ENCODE peak calls at places on chromosomes 12 and 14, in five cellular contexts. One of them, this sample, is unnamed.

GRCh38 chr14:38211258-38211735 is 3.6 kb downstream of the SSTR1 start:
- DNase-seq in hypothalamus: no peak
- DNase-seq in CD4-positive, CD25-positive, alpha-beta regulatory T cell: no peak
- DNase-seq in mucosa of gallbladder: no peak
- DNase-seq in HS-27A: no peak
- DNase-seq in this sample: no peak

GRCh38 chr14:95460647-95461478 is 55.6 kb downstream of the SYNE3 start:
- DNase-seq in hypothalamus: peak; percentile 62
- DNase-seq in CD4-positive, CD25-positive, alpha-beta regulatory T cell: no peak
- DNase-seq in mucosa of gallbladder: peak; percentile 34
- DNase-seq in HS-27A: no peak
- DNase-seq in this sample: no peak

GRCh38 chr14:21191809-21192446 is 36.1 kb upstream of the OR5AU1 start:
- DNase-seq in hypothalamus: peak; percentile 5
- DNase-seq in CD4-positive, CD25-positive, alpha-beta regulatory T cell: peak; percentile 57
- DNase-seq in mucosa of gallbladder: peak; percentile 58
- DNase-seq in HS-27A: no peak
- DNase-seq in this sample: peak; percentile 61

GRCh38 chr12:49057888-49058287 is 2.7 kb downstream of the KMT2D start:
- DNase-seq in hypothalamus: no peak
- DNase-seq in CD4-positive, CD25-positive, alpha-beta regulatory T cell: no peak
- DNase-seq in mucosa of gallbladder: no peak
- DNase-seq in HS-27A: no peak
- DNase-seq in this sample: no peak

GRCh38 chr12:21831671-21832357 is 57.3 kb upstream of the KCNJ8 start:
- DNase-seq in hypothalamus: no peak
- DNase-seq in CD4-positive, CD25-positive, alpha-beta regulatory T cell: no peak
- DNase-seq in mucosa of gallbladder: no peak
- DNase-seq in HS-27A: no peak
- DNase-seq in this sample: no peak

GRCh38 chr12:11797317-11797913 is 147.9 kb downstream of the ETV6 start:
- DNase-seq in hypothalamus: no peak
- DNase-seq in CD4-positive, CD25-positive, alpha-beta regulatory T cell: no peak
- DNase-seq in mucosa of gallbladder: no peak
- DNase-seq in HS-27A: peak; percentile 92
- DNase-seq in this sample: no peak

GRCh38 chr12:49260165-49260564 is 4.7 kb upstream of the TUBA1C start:
- DNase-seq in hypothalamus: no peak
- DNase-seq in CD4-positive, CD25-positive, alpha-beta regulatory T cell: no peak
- DNase-seq in mucosa of gallbladder: no peak
- DNase-seq in HS-27A: no peak
- DNase-seq in this sample: no peak

GRCh38 chr12:47621960-47622359 is 83.9 kb downstream of the RPAP3 start:
- DNase-seq in hypothalamus: no peak
- DNase-seq in CD4-positive, CD25-positive, alpha-beta regulatory T cell: no peak
- DNase-seq in mucosa of gallbladder: no peak
- DNase-seq in HS-27A: no peak
- DNase-seq in this sample: no peak

GRCh38 chr12:19712041-19712440 is 272.7 kb downstream of the AEBP2 start:
- DNase-seq in hypothalamus: no peak
- DNase-seq in CD4-positive, CD25-positive, alpha-beta regulatory T cell: no peak
- DNase-seq in mucosa of gallbladder: no peak
- DNase-seq in HS-27A: peak; percentile 84
- DNase-seq in this sample: no peak

GRCh38 chr14:90698379-90698869 is 117.8 kb downstream of the TTC7B start:
- DNase-seq in hypothalamus: peak; percentile 57
- DNase-seq in CD4-positive, CD25-positive, alpha-beta regulatory T cell: no peak
- DNase-seq in mucosa of gallbladder: no peak
- DNase-seq in HS-27A: no peak
- DNase-seq in this sample: peak; percentile 71

GRCh38 chr12:115261691-115262398 is 577.9 kb upstream of the TBX3 start:
- DNase-seq in hypothalamus: no peak
- DNase-seq in CD4-positive, CD25-positive, alpha-beta regulatory T cell: no peak
- DNase-seq in mucosa of gallbladder: peak; percentile 68
- DNase-seq in HS-27A: no peak
- DNase-seq in this sample: no peak

GRCh38 chr12:14853966-14854365 is 10.6 kb upstream of the ART4 start:
- DNase-seq in hypothalamus: no peak
- DNase-seq in CD4-positive, CD25-positive, alpha-beta regulatory T cell: no peak
- DNase-seq in mucosa of gallbladder: no peak
- DNase-seq in HS-27A: no peak
- DNase-seq in this sample: peak; percentile 29

GRCh38 chr12:127270193-127270592 is 996.8 kb upstream of the TMEM132C start:
- DNase-seq in hypothalamus: no peak
- DNase-seq in CD4-positive, CD25-positive, alpha-beta regulatory T cell: no peak
- DNase-seq in mucosa of gallbladder: peak; percentile 0
- DNase-seq in HS-27A: no peak
- DNase-seq in this sample: no peak

GRCh38 chr14:56730468-56731145 is 79.7 kb downstream of the OTX2 start:
- DNase-seq in hypothalamus: no peak
- DNase-seq in CD4-positive, CD25-positive, alpha-beta regulatory T cell: no peak
- DNase-seq in mucosa of gallbladder: no peak
- DNase-seq in HS-27A: no peak
- DNase-seq in this sample: peak; percentile 3

GRCh38 chr12:128572311-128572810 is 251.4 kb downstream of the SLC15A4 start:
- DNase-seq in hypothalamus: no peak
- DNase-seq in CD4-positive, CD25-positive, alpha-beta regulatory T cell: no peak
- DNase-seq in mucosa of gallbladder: no peak
- DNase-seq in HS-27A: no peak
- DNase-seq in this sample: no peak

GRCh38 chr12:130762319-130762675 is 46.2 kb upstream of the RIMBP2 start:
- DNase-seq in hypothalamus: no peak
- DNase-seq in CD4-positive, CD25-positive, alpha-beta regulatory T cell: no peak
- DNase-seq in mucosa of gallbladder: no peak
- DNase-seq in HS-27A: no peak
- DNase-seq in this sample: no peak

GRCh38 chr14:53875337-53875897 is 81.2 kb downstream of the BMP4 start:
- DNase-seq in hypothalamus: no peak
- DNase-seq in CD4-positive, CD25-positive, alpha-beta regulatory T cell: no peak
- DNase-seq in mucosa of gallbladder: no peak
- DNase-seq in HS-27A: no peak
- DNase-seq in this sample: no peak

GRCh38 chr14:85093631-85094330 is 436.2 kb upstream of the FLRT2 start:
- DNase-seq in hypothalamus: no peak
- DNase-seq in CD4-positive, CD25-positive, alpha-beta regulatory T cell: no peak
- DNase-seq in mucosa of gallbladder: no peak
- DNase-seq in HS-27A: no peak
- DNase-seq in this sample: no peak

GRCh38 chr12:64268409-64268808 is 46.3 kb upstream of the KICS2 start:
- DNase-seq in hypothalamus: no peak
- DNase-seq in CD4-positive, CD25-positive, alpha-beta regulatory T cell: no peak
- DNase-seq in mucosa of gallbladder: no peak
- DNase-seq in HS-27A: no peak
- DNase-seq in this sample: no peak

GRCh38 chr14:57987596-57988300 is 121.9 kb upstream of the SLC35F4 start:
- DNase-seq in hypothalamus: no peak
- DNase-seq in CD4-positive, CD25-positive, alpha-beta regulatory T cell: no peak
- DNase-seq in mucosa of gallbladder: no peak
- DNase-seq in HS-27A: no peak
- DNase-seq in this sample: peak; percentile 10

GRCh38 chr12:51383281-51383905 is 7.8 kb downstream of the GALNT6 start:
- DNase-seq in hypothalamus: no peak
- DNase-seq in CD4-positive, CD25-positive, alpha-beta regulatory T cell: no peak
- DNase-seq in mucosa of gallbladder: no peak
- DNase-seq in HS-27A: no peak
- DNase-seq in this sample: no peak

GRCh38 chr12:11944321-11944720 is 126.4 kb upstream of the BCL2L14 start:
- DNase-seq in hypothalamus: no peak
- DNase-seq in CD4-positive, CD25-positive, alpha-beta regulatory T cell: no peak
- DNase-seq in mucosa of gallbladder: no peak
- DNase-seq in HS-27A: no peak
- DNase-seq in this sample: no peak

GRCh38 chr12:114355389-114356088 is 50.4 kb downstream of the TBX5 start:
- DNase-seq in hypothalamus: no peak
- DNase-seq in CD4-positive, CD25-positive, alpha-beta regulatory T cell: no peak
- DNase-seq in mucosa of gallbladder: no peak
- DNase-seq in HS-27A: no peak
- DNase-seq in this sample: no peak

GRCh38 chr12:124629117-124629516 is 61.7 kb upstream of the NCOR2 start:
- DNase-seq in hypothalamus: no peak
- DNase-seq in CD4-positive, CD25-positive, alpha-beta regulatory T cell: no peak
- DNase-seq in mucosa of gallbladder: no peak
- DNase-seq in HS-27A: no peak
- DNase-seq in this sample: no peak

GRCh38 chr14:55535521-55536207 is 44.3 kb upstream of the KTN1 start:
- DNase-seq in hypothalamus: no peak
- DNase-seq in CD4-positive, CD25-positive, alpha-beta regulatory T cell: no peak
- DNase-seq in mucosa of gallbladder: no peak
- DNase-seq in HS-27A: no peak
- DNase-seq in this sample: no peak

GRCh38 chr14:44612002-44612401 is 104.9 kb upstream of the FSCB start:
- DNase-seq in hypothalamus: no peak
- DNase-seq in CD4-positive, CD25-positive, alpha-beta regulatory T cell: no peak
- DNase-seq in mucosa of gallbladder: no peak
- DNase-seq in HS-27A: no peak
- DNase-seq in this sample: peak; percentile 40

GRCh38 chr12:3047961-3048360 is 29.2 kb upstream of the TSPAN9 start:
- DNase-seq in hypothalamus: no peak
- DNase-seq in CD4-positive, CD25-positive, alpha-beta regulatory T cell: no peak
- DNase-seq in mucosa of gallbladder: no peak
- DNase-seq in HS-27A: no peak
- DNase-seq in this sample: no peak

GRCh38 chr14:94924189-94924588 is 154.3 kb upstream of the GSC start:
- DNase-seq in hypothalamus: no peak
- DNase-seq in CD4-positive, CD25-positive, alpha-beta regulatory T cell: no peak
- DNase-seq in mucosa of gallbladder: no peak
- DNase-seq in HS-27A: no peak
- DNase-seq in this sample: no peak

GRCh38 chr14:61280526-61281185 is 482 bp downstream of the TMEM30B start:
- DNase-seq in hypothalamus: no peak
- DNase-seq in CD4-positive, CD25-positive, alpha-beta regulatory T cell: peak; percentile 61
- DNase-seq in mucosa of gallbladder: peak; percentile 68
- DNase-seq in HS-27A: no peak
- DNase-seq in this sample: peak; percentile 69

GRCh38 chr12:14612895-14613294 is 45.2 kb upstream of the PLBD1 start:
- DNase-seq in hypothalamus: no peak
- DNase-seq in CD4-positive, CD25-positive, alpha-beta regulatory T cell: no peak
- DNase-seq in mucosa of gallbladder: no peak
- DNase-seq in HS-27A: no peak
- DNase-seq in this sample: no peak

GRCh38 chr12:29222200-29222599 is 73.1 kb downstream of the FAR2 start:
- DNase-seq in hypothalamus: no peak
- DNase-seq in CD4-positive, CD25-positive, alpha-beta regulatory T cell: no peak
- DNase-seq in mucosa of gallbladder: no peak
- DNase-seq in HS-27A: no peak
- DNase-seq in this sample: no peak

GRCh38 chr14:73723799-73724621 is 9.8 kb upstream of the PNMA1 start:
- DNase-seq in hypothalamus: peak; percentile 41
- DNase-seq in CD4-positive, CD25-positive, alpha-beta regulatory T cell: no peak
- DNase-seq in mucosa of gallbladder: peak; percentile 74
- DNase-seq in HS-27A: peak; percentile 59
- DNase-seq in this sample: peak; percentile 40

GRCh38 chr12:94649349-94650142 is 811 bp downstream of the TMCC3 start:
- DNase-seq in hypothalamus: no peak
- DNase-seq in CD4-positive, CD25-positive, alpha-beta regulatory T cell: no peak
- DNase-seq in mucosa of gallbladder: no peak
- DNase-seq in HS-27A: no peak
- DNase-seq in this sample: peak; percentile 55